ENCODE peak calls at places on chromosomes 4 and X, in six cellular contexts. One of them, this sample, is unnamed.

GRCh38 chr4:90951037-90951436 is 823.8 kb downstream of the CCSER1 start:
- DNase-seq in fibroblast of villous mesenchyme: peak
- DNase-seq in breast epithelium: no peak
- DNase-seq in AG04450: peak
- DNase-seq in foreskin fibroblast: no peak
- DNase-seq in fibroblast of pulmonary artery: peak
- DNase-seq in this sample: no peak

GRCh38 chr4:24778427-24779225 is 16.7 kb upstream of the SOD3 start:
- DNase-seq in fibroblast of pulmonary artery: peak
- DNase-seq in foreskin fibroblast: peak
- DNase-seq in fibroblast of villous mesenchyme: peak
- DNase-seq in AG04450: peak
- DNase-seq in breast epithelium: no peak
- DNase-seq in this sample: no peak

GRCh38 chr4:174136013-174136412 is 147.5 kb downstream of the FBXO8 start:
- DNase-seq in AG04450: no peak
- DNase-seq in fibroblast of pulmonary artery: peak
- DNase-seq in foreskin fibroblast: no peak
- DNase-seq in breast epithelium: no peak
- DNase-seq in fibroblast of villous mesenchyme: peak
- DNase-seq in this sample: no peak

GRCh38 chr4:576245-576821 is at the start of gene TMEM271:
- DNase-seq in fibroblast of villous mesenchyme: no peak
- DNase-seq in AG04450: no peak
- DNase-seq in breast epithelium: no peak
- DNase-seq in foreskin fibroblast: no peak
- DNase-seq in fibroblast of pulmonary artery: no peak
- DNase-seq in this sample: no peak

GRCh38 chr4:55543858-55544257 is 2.9 kb downstream of the CLOCK start:
- DNase-seq in fibroblast of villous mesenchyme: no peak
- DNase-seq in foreskin fibroblast: no peak
- DNase-seq in breast epithelium: no peak
- DNase-seq in fibroblast of pulmonary artery: peak
- DNase-seq in AG04450: no peak
- DNase-seq in this sample: no peak

GRCh38 chr4:123559955-123560669 is 163.5 kb downstream of the SPRY1 start:
- DNase-seq in breast epithelium: no peak
- DNase-seq in fibroblast of pulmonary artery: peak
- DNase-seq in AG04450: no peak
- DNase-seq in foreskin fibroblast: no peak
- DNase-seq in fibroblast of villous mesenchyme: peak
- DNase-seq in this sample: no peak

GRCh38 chrX:18422325-18422724 is 3.1 kb upstream of the CDKL5 start:
- DNase-seq in AG04450: peak
- DNase-seq in foreskin fibroblast: peak
- DNase-seq in breast epithelium: no peak
- DNase-seq in fibroblast of villous mesenchyme: peak
- DNase-seq in fibroblast of pulmonary artery: peak
- DNase-seq in this sample: no peak

GRCh38 chr4:139054791-139055376 is 39.3 kb downstream of the NOCT start:
- DNase-seq in foreskin fibroblast: peak
- DNase-seq in breast epithelium: no peak
- DNase-seq in AG04450: no peak
- DNase-seq in fibroblast of pulmonary artery: peak
- DNase-seq in fibroblast of villous mesenchyme: no peak
- DNase-seq in this sample: no peak

GRCh38 chrX:70979136-70979762 is 48.4 kb upstream of the SLC7A3 start:
- DNase-seq in breast epithelium: no peak
- DNase-seq in AG04450: no peak
- DNase-seq in fibroblast of pulmonary artery: peak
- DNase-seq in foreskin fibroblast: peak
- DNase-seq in fibroblast of villous mesenchyme: peak
- DNase-seq in this sample: no peak

GRCh38 chrX:19799319-19800182 is 87.8 kb downstream of the SH3KBP1 start:
- DNase-seq in fibroblast of pulmonary artery: peak
- DNase-seq in AG04450: no peak
- DNase-seq in foreskin fibroblast: peak
- DNase-seq in breast epithelium: no peak
- DNase-seq in fibroblast of villous mesenchyme: peak
- DNase-seq in this sample: no peak

GRCh38 chr4:71241467-71242401 is 97.1 kb upstream of the SLC4A4 start:
- DNase-seq in AG04450: no peak
- DNase-seq in fibroblast of villous mesenchyme: no peak
- DNase-seq in fibroblast of pulmonary artery: no peak
- DNase-seq in foreskin fibroblast: no peak
- DNase-seq in breast epithelium: no peak
- DNase-seq in this sample: no peak

GRCh38 chr4:87498446-87498900 is 30.7 kb downstream of the SPARCL1 start:
- DNase-seq in foreskin fibroblast: peak
- DNase-seq in breast epithelium: no peak
- DNase-seq in AG04450: peak
- DNase-seq in fibroblast of pulmonary artery: no peak
- DNase-seq in fibroblast of villous mesenchyme: peak
- DNase-seq in this sample: no peak

GRCh38 chr4:79198886-79199591 is 126.8 kb downstream of the NAA11 start:
- DNase-seq in AG04450: no peak
- DNase-seq in fibroblast of villous mesenchyme: peak
- DNase-seq in breast epithelium: no peak
- DNase-seq in foreskin fibroblast: no peak
- DNase-seq in fibroblast of pulmonary artery: no peak
- DNase-seq in this sample: no peak

GRCh38 chr4:187732524-187732923 is 263.0 kb upstream of the ZFP42 start:
- DNase-seq in fibroblast of villous mesenchyme: no peak
- DNase-seq in AG04450: no peak
- DNase-seq in foreskin fibroblast: no peak
- DNase-seq in breast epithelium: no peak
- DNase-seq in fibroblast of pulmonary artery: peak
- DNase-seq in this sample: no peak

GRCh38 chrX:135707880-135708279 is 5.6 kb upstream of the CT45A1 start:
- DNase-seq in AG04450: no peak
- DNase-seq in foreskin fibroblast: no peak
- DNase-seq in fibroblast of pulmonary artery: no peak
- DNase-seq in breast epithelium: no peak
- DNase-seq in fibroblast of villous mesenchyme: peak
- DNase-seq in this sample: no peak

GRCh38 chr4:151921811-151922210 is 161.0 kb upstream of the GATB start:
- DNase-seq in breast epithelium: no peak
- DNase-seq in foreskin fibroblast: peak
- DNase-seq in fibroblast of pulmonary artery: no peak
- DNase-seq in fibroblast of villous mesenchyme: peak
- DNase-seq in AG04450: no peak
- DNase-seq in this sample: no peak

GRCh38 chrX:111410451-111410850 is 1.5 kb downstream of the DCX start:
- DNase-seq in fibroblast of villous mesenchyme: no peak
- DNase-seq in fibroblast of pulmonary artery: no peak
- DNase-seq in AG04450: no peak
- DNase-seq in foreskin fibroblast: no peak
- DNase-seq in breast epithelium: no peak
- DNase-seq in this sample: no peak

GRCh38 chr4:11228575-11228974 is 200.1 kb downstream of the HS3ST1 start:
- DNase-seq in AG04450: no peak
- DNase-seq in foreskin fibroblast: no peak
- DNase-seq in fibroblast of villous mesenchyme: peak
- DNase-seq in fibroblast of pulmonary artery: peak
- DNase-seq in breast epithelium: no peak
- DNase-seq in this sample: no peak

GRCh38 chrX:45771560-45772340 is 571.1 kb upstream of the DIPK2B start:
- DNase-seq in fibroblast of pulmonary artery: peak
- DNase-seq in AG04450: peak
- DNase-seq in breast epithelium: no peak
- DNase-seq in fibroblast of villous mesenchyme: peak
- DNase-seq in foreskin fibroblast: peak
- DNase-seq in this sample: no peak
- H3K4me3 ChIP-seq in fibroblast of pulmonary artery: peak
- H3K4me3 ChIP-seq in AG04450: peak
- H3K4me3 ChIP-seq in breast epithelium: peak
- H3K4me3 ChIP-seq in fibroblast of villous mesenchyme: peak
- H3K4me3 ChIP-seq in foreskin fibroblast: peak
- H3K4me3 ChIP-seq in this sample: no peak

GRCh38 chr4:109574443-109574850 is 14.4 kb downstream of the MCUB start:
- DNase-seq in fibroblast of villous mesenchyme: peak
- DNase-seq in AG04450: no peak
- DNase-seq in breast epithelium: no peak
- DNase-seq in foreskin fibroblast: peak
- DNase-seq in fibroblast of pulmonary artery: peak
- DNase-seq in this sample: no peak
- TF ChIP-seq CTCF in fibroblast of villous mesenchyme: peak
- TF ChIP-seq CTCF in AG04450: peak
- TF ChIP-seq CTCF in breast epithelium: no peak
- TF ChIP-seq CTCF in foreskin fibroblast: no peak
- TF ChIP-seq CTCF in fibroblast of pulmonary artery: peak
- TF ChIP-seq CTCF in this sample: peak

DNA sequence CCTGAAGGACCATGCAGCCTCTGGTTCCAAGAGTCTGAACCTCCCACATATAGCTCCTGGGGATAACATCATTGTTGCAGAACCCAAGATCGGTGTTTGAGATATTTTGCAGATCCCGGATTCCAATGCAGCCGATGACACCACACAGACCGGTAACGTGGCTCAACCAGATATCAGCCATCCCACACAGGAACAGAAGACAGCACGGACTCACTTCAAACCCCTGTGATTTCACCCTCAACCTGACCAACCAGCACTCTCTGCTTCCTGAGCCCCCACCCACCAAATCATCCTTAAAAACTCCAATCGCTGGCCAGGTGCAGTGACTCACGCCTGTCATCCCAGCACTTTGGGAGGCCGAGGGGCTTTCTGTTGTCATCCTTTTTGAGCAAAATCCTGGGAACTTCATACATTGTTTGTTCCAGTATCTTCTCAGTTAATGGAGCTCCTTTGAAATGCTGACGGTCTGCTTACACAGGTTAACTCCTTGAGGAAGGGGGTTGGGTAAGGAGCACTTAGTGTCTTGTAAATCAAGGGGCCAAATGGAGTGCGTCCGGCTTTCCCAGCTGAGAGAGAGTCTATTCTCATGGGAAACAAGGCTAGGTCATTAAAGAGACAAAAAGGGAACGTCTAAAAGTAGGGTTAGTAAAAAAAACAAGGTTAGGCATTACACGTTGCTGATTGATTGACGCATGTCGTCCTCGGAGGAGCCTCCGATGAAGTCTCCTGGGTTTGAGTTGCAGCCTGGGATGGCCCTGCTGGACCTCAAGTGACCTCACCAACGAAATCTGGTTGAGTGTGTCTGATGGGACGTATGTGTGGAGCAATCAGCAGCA is 230.4 kb downstream of the CRLF2 start:
- DNase-seq in fibroblast of pulmonary artery: no peak
- DNase-seq in AG04450: no peak
- DNase-seq in fibroblast of villous mesenchyme: no peak
- DNase-seq in foreskin fibroblast: no peak
- DNase-seq in breast epithelium: no peak
- DNase-seq in this sample: no peak
- H3K4me3 ChIP-seq in fibroblast of pulmonary artery: no peak
- H3K4me3 ChIP-seq in AG04450: no peak
- H3K4me3 ChIP-seq in fibroblast of villous mesenchyme: no peak
- H3K4me3 ChIP-seq in foreskin fibroblast: no peak
- H3K4me3 ChIP-seq in breast epithelium: peak
- H3K4me3 ChIP-seq in this sample: no peak

GRCh38 chrX:7943600-7944245 is 16.5 kb upstream of the PNPLA4 start:
- DNase-seq in breast epithelium: no peak
- DNase-seq in fibroblast of pulmonary artery: no peak
- DNase-seq in fibroblast of villous mesenchyme: no peak
- DNase-seq in AG04450: no peak
- DNase-seq in foreskin fibroblast: no peak
- DNase-seq in this sample: no peak

GRCh38 chrX:7946960-7947359 is 19.7 kb upstream of the PNPLA4 start:
- DNase-seq in fibroblast of villous mesenchyme: no peak
- DNase-seq in AG04450: no peak
- DNase-seq in foreskin fibroblast: no peak
- DNase-seq in fibroblast of pulmonary artery: no peak
- DNase-seq in breast epithelium: no peak
- DNase-seq in this sample: no peak

GRCh38 chrX:7941390-7942042 is 14.3 kb upstream of the PNPLA4 start:
- DNase-seq in foreskin fibroblast: peak
- DNase-seq in fibroblast of pulmonary artery: peak
- DNase-seq in breast epithelium: no peak
- DNase-seq in AG04450: no peak
- DNase-seq in fibroblast of villous mesenchyme: peak
- DNase-seq in this sample: no peak
- TF ChIP-seq CTCF in foreskin fibroblast: peak
- TF ChIP-seq CTCF in fibroblast of pulmonary artery: peak
- TF ChIP-seq CTCF in breast epithelium: no peak
- TF ChIP-seq CTCF in AG04450: peak
- TF ChIP-seq CTCF in fibroblast of villous mesenchyme: no peak
- TF ChIP-seq CTCF in this sample: peak

GRCh38 chrX:15468036-15468435 is 25.1 kb downstream of the PIR start:
- DNase-seq in fibroblast of villous mesenchyme: peak
- DNase-seq in foreskin fibroblast: peak
- DNase-seq in AG04450: peak
- DNase-seq in fibroblast of pulmonary artery: peak
- DNase-seq in breast epithelium: no peak
- DNase-seq in this sample: no peak
- H3K4me3 ChIP-seq in fibroblast of villous mesenchyme: no peak
- H3K4me3 ChIP-seq in foreskin fibroblast: no peak
- H3K4me3 ChIP-seq in AG04450: no peak
- H3K4me3 ChIP-seq in fibroblast of pulmonary artery: no peak
- H3K4me3 ChIP-seq in breast epithelium: no peak
- H3K4me3 ChIP-seq in this sample: no peak

DNA sequence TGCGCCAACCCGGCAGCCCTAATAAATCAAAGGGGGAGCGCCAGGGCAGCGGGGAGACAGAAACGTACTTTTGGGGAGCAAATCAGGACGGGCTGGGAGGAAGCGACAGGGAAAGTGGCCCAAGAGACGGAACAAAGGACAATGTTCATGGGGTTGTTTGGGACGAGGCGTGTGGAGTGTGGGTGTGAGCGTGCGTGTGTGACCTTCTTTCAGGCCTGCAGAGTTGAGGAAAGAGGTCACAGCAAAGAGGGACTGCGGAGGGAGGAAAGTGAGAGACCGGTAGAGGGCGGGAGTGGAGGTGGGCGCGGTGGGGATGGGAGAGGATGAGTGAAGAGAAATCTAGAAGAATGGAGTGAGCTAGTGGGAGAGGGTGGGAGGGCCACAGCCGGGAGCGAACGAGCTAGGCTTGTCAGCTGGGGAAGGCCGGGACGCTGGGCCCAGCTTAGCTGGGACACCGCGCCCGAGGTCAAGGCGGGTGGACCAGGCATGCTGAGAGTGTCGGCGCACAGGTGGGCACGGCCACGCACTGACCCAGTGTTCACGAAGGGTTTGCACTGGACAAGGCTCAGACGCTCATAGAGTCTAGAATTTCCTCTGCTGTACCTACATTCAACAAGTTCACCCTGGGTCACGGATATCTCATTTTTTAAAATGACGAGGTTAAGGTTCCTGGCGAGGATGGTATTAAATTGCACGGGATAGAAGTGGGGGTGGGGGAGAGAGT is 14.7 kb upstream of the PITX2 start:
- DNase-seq in fibroblast of pulmonary artery: no peak
- DNase-seq in breast epithelium: no peak
- DNase-seq in fibroblast of villous mesenchyme: peak
- DNase-seq in AG04450: no peak
- DNase-seq in foreskin fibroblast: no peak
- DNase-seq in this sample: no peak
- TF ChIP-seq CTCF in fibroblast of pulmonary artery: no peak
- TF ChIP-seq CTCF in breast epithelium: no peak
- TF ChIP-seq CTCF in fibroblast of villous mesenchyme: peak
- TF ChIP-seq CTCF in AG04450: no peak
- TF ChIP-seq CTCF in foreskin fibroblast: peak
- TF ChIP-seq CTCF in this sample: no peak

GRCh38 chrX:46216406-46216805 is 328.8 kb downstream of the ZNF674 start:
- DNase-seq in AG04450: no peak
- DNase-seq in fibroblast of pulmonary artery: no peak
- DNase-seq in breast epithelium: no peak
- DNase-seq in fibroblast of villous mesenchyme: no peak
- DNase-seq in foreskin fibroblast: no peak
- DNase-seq in this sample: no peak
- H3K4me3 ChIP-seq in AG04450: no peak
- H3K4me3 ChIP-seq in fibroblast of pulmonary artery: no peak
- H3K4me3 ChIP-seq in breast epithelium: no peak
- H3K4me3 ChIP-seq in fibroblast of villous mesenchyme: no peak
- H3K4me3 ChIP-seq in foreskin fibroblast: no peak
- H3K4me3 ChIP-seq in this sample: no peak

GRCh38 chr4:117134386-117134785 is 49.0 kb upstream of the TRAM1L1 start:
- DNase-seq in breast epithelium: no peak
- DNase-seq in fibroblast of pulmonary artery: peak
- DNase-seq in foreskin fibroblast: peak
- DNase-seq in AG04450: peak
- DNase-seq in fibroblast of villous mesenchyme: peak
- DNase-seq in this sample: no peak
- TF ChIP-seq CTCF in breast epithelium: peak
- TF ChIP-seq CTCF in fibroblast of pulmonary artery: peak
- TF ChIP-seq CTCF in foreskin fibroblast: peak
- TF ChIP-seq CTCF in AG04450: peak
- TF ChIP-seq CTCF in fibroblast of villous mesenchyme: peak
- TF ChIP-seq CTCF in this sample: peak

This sample was measured in GM12864.